ENCODE peak calls at places on chromosomes 7 and 10, in five cellular contexts. O, T, A, D and U are unnamed samples.

GRCh38 chr7:139709460-139709859 is 68.3 kb downstream of the HIPK2 start:
- DNase-seq in O (no peak), T (peak; percentile 6), A (no peak), D (no peak), U (no peak)

GRCh38 chr10:14219411-14219810 is 111.3 kb downstream of the FRMD4A start:
- DNase-seq in O (no peak), T (no peak), A (no peak), D (no peak), U (no peak)

GRCh38 chr7:45921699-45922519 is 837 bp upstream of the IGFBP3 start:
- DNase-seq in O (no peak), T (peak; percentile 26), A (peak; percentile 65), D (peak; percentile 49), U (peak; percentile 92)

GRCh38 chr7:20280475-20281351 is 50.0 kb upstream of the ITGB8 start:
- DNase-seq in O (no peak), T (no peak), A (no peak), D (no peak), U (no peak)

GRCh38 chr10:49748006-49748405 is 14.1 kb downstream of the OGDHL start:
- DNase-seq in O (peak; percentile 54), T (no peak), A (no peak), D (no peak), U (no peak)

GRCh38 chr10:3805227-3805790 is 20.3 kb upstream of the KLF6 start:
- DNase-seq in O (no peak), T (no peak), A (peak; percentile 53), D (peak; percentile 77), U (no peak)

GRCh38 chr10:118732253-118733194 is 22.2 kb downstream of the CACUL1 start:
- DNase-seq in O (no peak), T (peak; percentile 45), A (no peak), D (no peak), U (no peak)

GRCh38 chr10:1215862-1216575 is 159.8 kb downstream of the WDR37 start:
- DNase-seq in O (peak; percentile 64), T (no peak), A (no peak), D (no peak), U (no peak)

GRCh38 chr7:27171636-27172387 is 2.3 kb downstream of the HOXA10 start:
- DNase-seq in O (peak; percentile 54), T (peak; percentile 35), A (peak; percentile 49), D (peak; percentile 27), U (no peak)

GRCh38 chr7:158676171-158676840 is 28.3 kb downstream of the NCAPG2 start:
- DNase-seq in O (no peak), T (no peak), A (no peak), D (no peak), U (no peak)

GRCh38 chr10:109962247-109962646 is 38.9 kb upstream of the XPNPEP1 start:
- DNase-seq in O (no peak), T (no peak), A (no peak), D (no peak), U (no peak)

DNA sequence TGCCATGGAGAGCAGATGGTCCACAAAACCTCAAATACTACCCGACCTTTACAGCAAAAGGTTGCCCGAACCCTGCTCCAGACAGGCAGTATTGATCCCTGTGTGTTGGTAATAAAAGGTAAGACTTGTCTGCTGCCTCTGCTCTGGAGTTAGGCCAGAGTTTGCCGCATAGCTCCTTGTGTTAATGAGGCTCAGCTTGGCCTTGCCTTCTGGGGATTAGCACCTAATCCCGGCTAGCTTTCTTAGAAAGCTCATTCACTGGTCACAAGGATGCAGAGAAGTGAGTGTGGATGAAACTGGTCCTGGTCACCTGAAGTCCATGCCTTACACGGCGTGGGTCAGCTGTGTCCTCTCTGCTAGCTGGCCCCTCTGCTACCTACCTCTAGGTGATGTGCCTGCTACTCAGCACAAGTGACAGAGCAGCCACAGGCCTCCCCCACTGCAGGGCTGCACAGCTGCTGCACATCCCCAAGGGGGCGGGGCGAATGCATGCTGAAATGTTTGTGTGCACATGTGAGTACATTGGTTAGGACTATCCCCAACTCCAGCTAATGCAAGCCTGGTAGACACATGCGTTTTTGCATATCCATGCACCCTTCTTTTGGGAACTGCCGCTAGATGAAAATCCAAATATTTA is 31.7 kb upstream of the SYPL1 start:
- DNase-seq in O (no peak), T (no peak), A (no peak), D (no peak), U (no peak)
- TF ChIP-seq CTCF in O (no peak), T (no peak), A (no peak), D (no peak), U (no peak)

GRCh38 chr10:71924771-71925170 is 39.4 kb upstream of the CHST3 start:
- DNase-seq in O (no peak), T (no peak), A (no peak), D (no peak), U (no peak)

GRCh38 chr10:71920540-71921318 is 43.5 kb upstream of the CHST3 start:
- DNase-seq in O (no peak), T (peak; percentile 67), A (no peak), D (no peak), U (no peak)

GRCh38 chr10:71921319-71922027 is 42.7 kb upstream of the CHST3 start:
- DNase-seq in O (no peak), T (peak; percentile 37), A (peak; percentile 87), D (no peak), U (peak; percentile 33)

GRCh38 chr10:71927159-71927558 is 37.0 kb upstream of the CHST3 start:
- DNase-seq in O (no peak), T (no peak), A (no peak), D (no peak), U (no peak)

GRCh38 chr10:71923138-71923692 is 41.0 kb upstream of the CHST3 start:
- DNase-seq in O (no peak), T (no peak), A (no peak), D (no peak), U (no peak)
- TF ChIP-seq CTCF in O (no peak), T (no peak), A (no peak), D (no peak), U (no peak)

GRCh38 chr7:143504937-143505297 is 27.2 kb downstream of the TAS2R41 start:
- DNase-seq in O (no peak), T (no peak), A (no peak), D (peak; percentile 29), U (no peak)
- TF ChIP-seq CTCF in O (no peak), T (no peak), A (no peak), D (no peak), U (no peak)

GRCh38 chr10:94363251-94363565 is 469 bp upstream of the NOC3L start:
- DNase-seq in O (no peak), T (no peak), A (no peak), D (no peak), U (no peak)
- TF ChIP-seq CTCF in O (no peak), T (peak; percentile 15), A (no peak), D (no peak), U (no peak)

GRCh38 chr10:133351408-133352318 is 4.5 kb downstream of the PRAP1 start:
- DNase-seq in O (no peak), T (no peak), A (peak; percentile 49), D (peak; percentile 55), U (no peak)
- TF ChIP-seq CTCF in O (no peak), T (no peak), A (no peak), D (peak; percentile 40), U (no peak)

DNA sequence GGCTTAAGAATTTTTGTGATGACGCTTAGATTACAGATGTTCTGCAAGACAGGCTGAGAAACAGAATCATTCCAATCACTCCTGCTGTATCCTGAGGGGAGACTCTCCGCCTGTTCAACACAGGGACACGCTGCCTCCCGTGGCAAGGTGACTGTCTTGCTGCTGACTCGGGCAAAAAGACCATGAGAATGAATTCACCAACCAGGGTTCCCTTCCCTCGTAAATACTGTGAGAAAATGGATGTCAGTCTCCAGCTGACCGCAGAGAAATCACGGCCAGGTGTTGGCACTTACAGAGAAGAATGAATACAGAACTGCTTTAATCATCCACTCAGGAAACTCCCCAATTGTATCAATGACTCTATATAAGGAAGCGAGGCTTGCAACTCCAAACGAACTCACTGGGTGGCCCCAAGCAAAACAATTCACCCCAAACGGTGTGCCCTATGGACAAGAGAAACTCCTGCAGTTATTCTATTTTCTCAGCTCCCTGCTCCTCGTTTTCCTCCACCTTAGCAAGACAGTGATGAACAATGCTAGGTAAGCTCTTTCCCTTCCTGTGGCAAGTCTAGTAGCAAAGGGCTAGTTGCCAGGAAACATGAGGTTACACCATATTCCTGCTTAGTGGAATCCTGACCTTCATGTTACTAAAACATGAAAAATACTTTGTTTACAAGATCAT is 22.8 kb downstream of the GNA12 start:
- DNase-seq in O (no peak), T (no peak), A (no peak), D (peak; percentile 31), U (peak; percentile 62)
- TF ChIP-seq CTCF in O (no peak), T (no peak), A (no peak), D (no peak), U (peak; percentile 18)